ENCODE peak calls at places on chromosomes 2 and 18, in four cellular contexts. H, F, Y and R are unnamed samples.
A peak's percentile ranks its signal among the peaks of the same experiment; 100 is the strongest.

GRCh38 chr2:202848813-202849212 is 22.8 kb downstream of the ICA1L start:
- DNase-seq in H (no peak), F (peak; percentile 8), Y (no peak), R (no peak)

GRCh38 chr2:135225781-135226180 is 173.7 kb downstream of the RAB3GAP1 start:
- DNase-seq in H (no peak), F (peak; percentile 24), Y (no peak), R (no peak)

GRCh38 chr2:2613279-2614199 is 282.5 kb upstream of the MYT1L start:
- DNase-seq in H (peak; percentile 86), F (peak; percentile 96), Y (peak; percentile 70), R (peak; percentile 95)

GRCh38 chr18:79950440-79951341 is 762 bp downstream of the SLC66A2 start:
- DNase-seq in H (no peak), F (peak; percentile 73), Y (peak; percentile 31), R (peak; percentile 67)

GRCh38 chr2:62266433-62267038 is 70.6 kb downstream of the B3GNT2 start:
- DNase-seq in H (no peak), F (peak; percentile 49), Y (peak; percentile 36), R (peak; percentile 50)

GRCh38 chr2:72579595-72580180 is 246.1 kb downstream of the EXOC6B start:
- DNase-seq in H (peak; percentile 61), F (peak; percentile 71), Y (peak; percentile 68), R (peak; percentile 31)

GRCh38 chr18:79454034-79454735 is 58.5 kb downstream of the NFATC1 start:
- DNase-seq in H (no peak), F (peak; percentile 14), Y (no peak), R (no peak)

GRCh38 chr18:44651453-44651852 is 29.2 kb upstream of the SETBP1 start:
- DNase-seq in H (no peak), F (peak; percentile 78), Y (peak; percentile 62), R (no peak)

GRCh38 chr18:42339324-42339723 is 384.3 kb downstream of the PIK3C3 start:
- DNase-seq in H (no peak), F (no peak), Y (no peak), R (no peak)

GRCh38 chr2:219565130-219566080 is 5.9 kb downstream of the OBSL1 start:
- DNase-seq in H (no peak), F (no peak), Y (no peak), R (no peak)

GRCh38 chr2:96772903-96773675 is 12.4 kb downstream of the CNNM4 start:
- DNase-seq in H (no peak), F (no peak), Y (no peak), R (no peak)

GRCh38 chr2:186125156-186125555 is 360.9 kb upstream of the ZC3H15 start:
- DNase-seq in H (no peak), F (no peak), Y (no peak), R (no peak)

GRCh38 chr2:78999410-78999809 is 26.1 kb upstream of the REG3G start:
- DNase-seq in H (no peak), F (peak; percentile 35), Y (peak; percentile 25), R (peak; percentile 31)

GRCh38 chr2:106053581-106053980 is 140.5 kb downstream of the UXS1 start:
- DNase-seq in H (no peak), F (peak; percentile 13), Y (no peak), R (no peak)

GRCh38 chr2:209114588-209114987 is 309.3 kb upstream of the MAP2 start:
- DNase-seq in H (no peak), F (no peak), Y (no peak), R (no peak)

GRCh38 chr2:34012728-34013302 is 413.7 kb upstream of the FAM98A start:
- DNase-seq in H (peak; percentile 69), F (peak; percentile 53), Y (peak; percentile 73), R (peak; percentile 87)

GRCh38 chr18:12476955-12477354 is 69.2 kb downstream of the PRELID3A start:
- DNase-seq in H (no peak), F (no peak), Y (no peak), R (no peak)

GRCh38 chr18:26657618-26658581 is 109.5 kb upstream of the KCTD1 start:
- DNase-seq in H (no peak), F (no peak), Y (no peak), R (no peak)

GRCh38 chr18:49591775-49592174 is 29.9 kb downstream of the LIPG start:
- DNase-seq in H (no peak), F (no peak), Y (no peak), R (no peak)

GRCh38 chr2:98037666-98038339 is 42.1 kb upstream of the TMEM131 start:
- DNase-seq in H (no peak), F (no peak), Y (no peak), R (no peak)

GRCh38 chr2:202084265-202084664 is 11.2 kb downstream of the KIAA2012 start:
- DNase-seq in H (no peak), F (peak; percentile 18), Y (no peak), R (peak; percentile 67)

GRCh38 chr2:69694894-69695849 is 46.8 kb upstream of the ANXA4 start:
- DNase-seq in H (no peak), F (peak; percentile 74), Y (peak; percentile 97), R (no peak)

GRCh38 chr2:25174192-25174861 is 5.9 kb upstream of the POMC start:
- DNase-seq in H (no peak), F (no peak), Y (no peak), R (no peak)

GRCh38 chr18:3525870-3526420 is 76.0 kb downstream of the TGIF1 start:
- DNase-seq in H (peak; percentile 95), F (no peak), Y (no peak), R (no peak)

GRCh38 chr2:84905181-84906107 is at the start of gene TMSB10:
- DNase-seq in H (peak; percentile 75), F (peak; percentile 93), Y (peak; percentile 87), R (peak; percentile 85)

GRCh38 chr2:107542314-107542740 is 284.4 kb upstream of the RGPD4 start:
- DNase-seq in H (no peak), F (peak; percentile 35), Y (no peak), R (peak; percentile 39)

GRCh38 chr2:219736196-219736595 is 108.8 kb downstream of the SLC4A3 start:
- DNase-seq in H (peak; percentile 35), F (peak; percentile 86), Y (peak; percentile 86), R (peak; percentile 81)

GRCh38 chr18:26971327-26971918 is 105.9 kb upstream of the AQP4 start:
- DNase-seq in H (no peak), F (no peak), Y (no peak), R (no peak)

GRCh38 chr2:174184504-174184903 is 63.8 kb downstream of the OLA1 start:
- DNase-seq in H (no peak), F (no peak), Y (no peak), R (no peak)

DNA sequence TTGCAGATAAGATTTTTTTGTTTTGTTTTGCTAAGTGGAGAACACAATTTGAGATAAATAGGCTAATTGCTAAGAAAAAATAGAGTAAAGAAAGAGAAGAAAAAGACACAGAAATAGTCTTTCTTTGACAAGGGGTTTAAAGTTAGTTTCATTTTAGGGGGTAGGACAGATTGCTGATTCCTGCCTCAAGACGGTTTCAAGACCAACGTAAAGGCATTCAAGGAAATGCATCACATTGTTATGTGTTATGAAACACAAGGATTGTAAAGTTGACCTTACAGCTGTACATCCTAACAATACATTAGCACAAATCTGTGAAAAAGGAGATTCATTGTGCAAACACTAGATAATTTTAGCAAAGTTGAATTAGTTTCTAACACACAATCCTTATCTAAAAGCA is 22.7 kb upstream of the ETAA1 start:
- DNase-seq in H (no peak), F (no peak), Y (no peak), R (no peak)
- H3F3A ChIP-seq in H (no peaks in the 10 kb centered on the region), F (no peaks in the 10 kb centered on the region), Y (no peaks in the 10 kb centered on the region), R (no peaks in the 10 kb centered on the region)

GRCh38 chr2:156340818-156341481 is 8.4 kb upstream of the NR4A2 start:
- DNase-seq in H (peak; percentile 61), F (peak; percentile 65), Y (no peak), R (peak; percentile 61)
- TF ChIP-seq EZH2 in H (no peak), F (no peak), Y (no peak), R (no peak)

DNA sequence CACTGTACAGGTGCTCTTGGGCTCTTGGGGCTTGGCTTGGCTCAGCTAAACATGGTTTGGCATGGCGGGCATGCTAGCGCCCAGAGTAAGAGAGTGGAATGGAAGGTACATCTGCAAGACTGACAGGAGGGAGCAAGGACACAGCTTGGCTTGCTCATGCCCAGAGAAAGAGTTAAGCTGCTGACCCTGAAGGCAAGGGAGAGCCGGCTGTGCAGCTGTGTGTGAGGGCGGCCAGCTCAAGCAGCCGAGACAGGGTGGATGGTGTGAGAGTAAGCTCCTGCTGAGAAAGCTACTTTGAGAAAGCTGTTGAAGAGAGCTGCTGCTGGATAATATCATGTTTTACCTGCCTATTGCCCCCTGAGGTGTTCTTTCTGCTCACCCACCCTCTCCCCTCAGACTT is 135.6 kb downstream of the CCBE1 start:
- DNase-seq in H (no peak), F (no peak), Y (no peak), R (no peak)
- H3K9ac ChIP-seq in H (no peak overlapping the region), F (no peak overlapping the region), Y (no peak overlapping the region), R (no peak overlapping the region)

DNA sequence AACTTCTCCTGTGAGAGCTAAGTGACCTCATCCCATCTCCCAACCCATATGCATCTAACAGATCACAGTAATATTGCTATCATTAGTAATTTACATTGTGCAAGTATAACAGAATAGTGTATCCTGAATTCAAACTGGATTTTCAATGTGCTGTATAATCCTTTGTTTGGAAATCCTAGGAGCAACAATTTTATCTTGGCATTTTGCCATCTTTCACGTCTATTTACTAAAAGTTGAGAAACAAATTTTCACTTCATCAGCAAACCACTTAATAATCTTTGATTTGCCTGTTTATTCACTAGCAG is 3.8 kb downstream of the HNRNPLL start:
- DNase-seq in H (no peak), F (peak; percentile 63), Y (peak; percentile 24), R (no peak)
- H3F3A ChIP-seq in H (peaks cover 4% of the 10 kb centered on the region), F (peaks cover 26% of the 10 kb centered on the region), Y (no peaks in the 10 kb centered on the region), R (peaks cover 38% of the 10 kb centered on the region)

GRCh38 chr18:31101148-31102019 is 837 bp downstream of the DSC2 start:
- DNase-seq in H (no peak), F (no peak), Y (peak; percentile 23), R (peak; percentile 85)

GRCh38 chr18:31098878-31099277 is 3.3 kb downstream of the DSC2 start:
- DNase-seq in H (no peak), F (no peak), Y (peak; percentile 54), R (no peak)

GRCh38 chr18:31099490-31100230 is 2.6 kb downstream of the DSC2 start:
- DNase-seq in H (no peak), F (no peak), Y (peak; percentile 64), R (no peak)

GRCh38 chr18:31102020-31102684 is at the start of gene DSC2:
- DNase-seq in H (no peak), F (no peak), Y (peak; percentile 34), R (peak; percentile 80)

GRCh38 chr18:31100598-31101147 is 1.5 kb downstream of the DSC2 start:
- DNase-seq in H (no peak), F (no peak), Y (no peak), R (peak; percentile 74)
- TF ChIP-seq EZH2 in H (no peak), F (no peak), Y (no peak), R (no peak)

GRCh38 chr2:9311488-9311887 is 104.9 kb downstream of the ASAP2 start:
- DNase-seq in H (no peak), F (peak; percentile 95), Y (peak; percentile 81), R (no peak)

GRCh38 chr2:9312591-9312990 is 106.0 kb downstream of the ASAP2 start:
- DNase-seq in H (no peak), F (peak; percentile 32), Y (no peak), R (no peak)

GRCh38 chr2:9310390-9310789 is 103.8 kb downstream of the ASAP2 start:
- DNase-seq in H (no peak), F (peak; percentile 96), Y (peak; percentile 81), R (no peak)

GRCh38 chr2:9309147-9309546 is 102.5 kb downstream of the ASAP2 start:
- DNase-seq in H (no peak), F (no peak), Y (no peak), R (no peak)

GRCh38 chr2:9310827-9311226 is 104.2 kb downstream of the ASAP2 start:
- DNase-seq in H (no peak), F (peak; percentile 62), Y (peak; percentile 43), R (no peak)
- H3K9ac ChIP-seq in H (no peak overlapping the region), F (peak overlapping the region; percentile 81), Y (peak overlapping the region; percentile 58), R (no peak overlapping the region)